ENCODE peak calls at places on chromosome 2, in four cellular contexts. L, Y, Q and O are unnamed samples.

GRCh38 chr2:122096788-122097187 is 341.3 kb downstream of the TSN start:
- DNase-seq in L (no peak), Y (no peak), Q (no peak), O (no peak)

GRCh38 chr2:187500585-187501359 is 52.7 kb upstream of the CALCRL start:
- DNase-seq in L (peak), Y (peak), Q (no peak), O (no peak)

GRCh38 chr2:42906557-42907380 is 114.4 kb upstream of the HAAO start:
- DNase-seq in L (no peak), Y (peak), Q (no peak), O (no peak)

GRCh38 chr2:99600929-99601680 is 111.3 kb upstream of the REV1 start:
- DNase-seq in L (no peak), Y (no peak), Q (no peak), O (no peak)

GRCh38 chr2:159090514-159091201 is 122.2 kb downstream of the TANC1 start:
- DNase-seq in L (no peak), Y (peak), Q (no peak), O (no peak)

GRCh38 chr2:63587814-63588384 is 378 bp downstream of the WDPCP start:
- DNase-seq in L (no peak), Y (no peak), Q (no peak), O (peak)

GRCh38 chr2:191617589-191617988 is 60.3 kb upstream of the NABP1 start:
- DNase-seq in L (no peak), Y (no peak), Q (no peak), O (no peak)

GRCh38 chr2:215423928-215424540 is 11.8 kb downstream of the FN1 start:
- DNase-seq in L (no peak), Y (peak), Q (no peak), O (no peak)

GRCh38 chr2:74457549-74458131 is 598 bp upstream of the WBP1 start:
- DNase-seq in L (peak), Y (no peak), Q (peak), O (no peak)

GRCh38 chr2:529852-530251 is 147.4 kb downstream of the TMEM18 start:
- DNase-seq in L (no peak), Y (no peak), Q (no peak), O (no peak)

GRCh38 chr2:236663267-236663666 is 93.6 kb downstream of the ACKR3 start:
- DNase-seq in L (no peak), Y (peak), Q (no peak), O (no peak)

GRCh38 chr2:24830351-24830750 is 37.1 kb downstream of the CENPO start:
- DNase-seq in L (no peak), Y (peak), Q (no peak), O (peak)

GRCh38 chr2:44429034-44429433 is 67.3 kb downstream of the CAMKMT start:
- DNase-seq in L (no peak), Y (no peak), Q (no peak), O (no peak)

GRCh38 chr2:146246017-146246733 is 1598.7 kb upstream of the ACVR2A start:
- DNase-seq in L (no peak), Y (peak), Q (no peak), O (no peak)

GRCh38 chr2:43057026-43057741 is 169.2 kb downstream of the ZFP36L2 start:
- DNase-seq in L (no peak), Y (peak), Q (no peak), O (peak)

GRCh38 chr2:20267529-20267928 is 42.6 kb upstream of the SDC1 start:
- DNase-seq in L (no peak), Y (no peak), Q (no peak), O (no peak)

GRCh38 chr2:43082111-43082877 is 144.1 kb downstream of the ZFP36L2 start:
- DNase-seq in L (no peak), Y (peak), Q (no peak), O (peak)

GRCh38 chr2:28233070-28233718 is 159.5 kb upstream of the FOSL2 start:
- DNase-seq in L (no peak), Y (peak), Q (no peak), O (no peak)

GRCh38 chr2:146376511-146377084 is 1468.2 kb upstream of the ACVR2A start:
- DNase-seq in L (no peak), Y (no peak), Q (no peak), O (no peak)

GRCh38 chr2:122156101-122156500 is 400.6 kb downstream of the TSN start:
- DNase-seq in L (no peak), Y (no peak), Q (no peak), O (no peak)

GRCh38 chr2:137943035-137943830 is 21.0 kb upstream of the HNMT start:
- DNase-seq in L (no peak), Y (no peak), Q (no peak), O (no peak)

GRCh38 chr2:143717053-143717452 is 587.8 kb downstream of the ARHGAP15 start:
- DNase-seq in L (no peak), Y (peak), Q (no peak), O (no peak)